ENCODE peak calls at places on chromosomes 4 and X, in seven cellular contexts. One of them, this sample, is unnamed.

GRCh38 chrX:30910124-30910860 is 21.2 kb upstream of the TAB3 start:
- DNase-seq in A172: peak; percentile 55
- DNase-seq in naive thymus-derived CD4-positive, alpha-beta T cell: peak; percentile 20
- DNase-seq in cardiac muscle cell: no peak
- DNase-seq in astrocyte of the spinal cord: peak; percentile 69
- DNase-seq in neuronal stem cell: no peak
- DNase-seq in NCI-H1417: no peak
- DNase-seq in this sample: peak; percentile 6

GRCh38 chr4:168598191-168598590 is 101.3 kb downstream of the PALLD start:
- DNase-seq in A172: no peak
- DNase-seq in naive thymus-derived CD4-positive, alpha-beta T cell: no peak
- DNase-seq in cardiac muscle cell: peak; percentile 43
- DNase-seq in astrocyte of the spinal cord: no peak
- DNase-seq in neuronal stem cell: no peak
- DNase-seq in NCI-H1417: no peak
- DNase-seq in this sample: no peak

GRCh38 chrX:84956304-84956703 is 47.4 kb upstream of the APOOL start:
- DNase-seq in A172: no peak
- DNase-seq in naive thymus-derived CD4-positive, alpha-beta T cell: no peak
- DNase-seq in cardiac muscle cell: no peak
- DNase-seq in astrocyte of the spinal cord: no peak
- DNase-seq in neuronal stem cell: no peak
- DNase-seq in NCI-H1417: no peak
- DNase-seq in this sample: peak; percentile 1

GRCh38 chr4:56048621-56049427 is 100.1 kb downstream of the CEP135 start:
- DNase-seq in A172: peak; percentile 27
- DNase-seq in naive thymus-derived CD4-positive, alpha-beta T cell: peak; percentile 23
- DNase-seq in cardiac muscle cell: peak; percentile 86
- DNase-seq in astrocyte of the spinal cord: peak; percentile 59
- DNase-seq in neuronal stem cell: peak; percentile 73
- DNase-seq in NCI-H1417: peak; percentile 83
- DNase-seq in this sample: peak; percentile 64

GRCh38 chrX:74924449-74925209 is 623 bp downstream of the NEXMIF start:
- DNase-seq in A172: no peak
- DNase-seq in naive thymus-derived CD4-positive, alpha-beta T cell: peak; percentile 38
- DNase-seq in cardiac muscle cell: peak; percentile 28
- DNase-seq in astrocyte of the spinal cord: peak; percentile 6
- DNase-seq in neuronal stem cell: peak; percentile 38
- DNase-seq in NCI-H1417: no peak
- DNase-seq in this sample: peak; percentile 45

GRCh38 chrX:69372435-69372834 is 131.7 kb upstream of the NALF2 start:
- DNase-seq in A172: no peak
- DNase-seq in naive thymus-derived CD4-positive, alpha-beta T cell: no peak
- DNase-seq in cardiac muscle cell: no peak
- DNase-seq in astrocyte of the spinal cord: no peak
- DNase-seq in neuronal stem cell: no peak
- DNase-seq in NCI-H1417: no peak
- DNase-seq in this sample: no peak

GRCh38 chr4:55397521-55398321 is 2.0 kb downstream of the TMEM165 start:
- DNase-seq in A172: no peak
- DNase-seq in naive thymus-derived CD4-positive, alpha-beta T cell: no peak
- DNase-seq in cardiac muscle cell: no peak
- DNase-seq in astrocyte of the spinal cord: peak; percentile 45
- DNase-seq in neuronal stem cell: no peak
- DNase-seq in NCI-H1417: peak; percentile 23
- DNase-seq in this sample: no peak

GRCh38 chrX:154469114-154469513 is 10.0 kb downstream of the LAGE3 start:
- DNase-seq in A172: no peak
- DNase-seq in naive thymus-derived CD4-positive, alpha-beta T cell: no peak
- DNase-seq in cardiac muscle cell: no peak
- DNase-seq in astrocyte of the spinal cord: no peak
- DNase-seq in neuronal stem cell: no peak
- DNase-seq in NCI-H1417: no peak
- DNase-seq in this sample: no peak

GRCh38 chrX:49237060-49237459 is 1.8 kb downstream of the CCDC22 start:
- DNase-seq in A172: no peak
- DNase-seq in naive thymus-derived CD4-positive, alpha-beta T cell: no peak
- DNase-seq in cardiac muscle cell: no peak
- DNase-seq in astrocyte of the spinal cord: no peak
- DNase-seq in neuronal stem cell: no peak
- DNase-seq in NCI-H1417: no peak
- DNase-seq in this sample: no peak

GRCh38 chr4:82428969-82429727 is 1.1 kb downstream of the HNRNPDL start:
- DNase-seq in A172: peak; percentile 77
- DNase-seq in naive thymus-derived CD4-positive, alpha-beta T cell: peak; percentile 94
- DNase-seq in cardiac muscle cell: peak; percentile 93
- DNase-seq in astrocyte of the spinal cord: peak; percentile 93
- DNase-seq in neuronal stem cell: peak; percentile 97
- DNase-seq in NCI-H1417: peak; percentile 97
- DNase-seq in this sample: peak; percentile 89

GRCh38 chrX:155127940-155128339 is 56.6 kb downstream of the BRCC3 start:
- DNase-seq in A172: no peak
- DNase-seq in naive thymus-derived CD4-positive, alpha-beta T cell: no peak
- DNase-seq in cardiac muscle cell: no peak
- DNase-seq in astrocyte of the spinal cord: no peak
- DNase-seq in neuronal stem cell: no peak
- DNase-seq in NCI-H1417: no peak
- DNase-seq in this sample: no peak

GRCh38 chrX:41384041-41384705 is 50.2 kb downstream of the DDX3X start:
- DNase-seq in A172: peak; percentile 84
- DNase-seq in naive thymus-derived CD4-positive, alpha-beta T cell: peak; percentile 58
- DNase-seq in cardiac muscle cell: no peak
- DNase-seq in astrocyte of the spinal cord: peak; percentile 58
- DNase-seq in neuronal stem cell: no peak
- DNase-seq in NCI-H1417: no peak
- DNase-seq in this sample: peak; percentile 22

GRCh38 chr4:122623637-122624036 is 2.8 kb upstream of the IL21 start:
- DNase-seq in A172: no peak
- DNase-seq in naive thymus-derived CD4-positive, alpha-beta T cell: no peak
- DNase-seq in cardiac muscle cell: no peak
- DNase-seq in astrocyte of the spinal cord: no peak
- DNase-seq in neuronal stem cell: no peak
- DNase-seq in NCI-H1417: no peak
- DNase-seq in this sample: no peak

GRCh38 chrX:38929966-38930421 is 128.7 kb downstream of the MID1IP1 start:
- DNase-seq in A172: peak; percentile 44
- DNase-seq in naive thymus-derived CD4-positive, alpha-beta T cell: no peak
- DNase-seq in cardiac muscle cell: peak; percentile 5
- DNase-seq in astrocyte of the spinal cord: peak; percentile 53
- DNase-seq in neuronal stem cell: no peak
- DNase-seq in NCI-H1417: no peak
- DNase-seq in this sample: no peak

GRCh38 chr4:95510877-95511276 is 37.9 kb downstream of the UNC5C start:
- DNase-seq in A172: no peak
- DNase-seq in naive thymus-derived CD4-positive, alpha-beta T cell: no peak
- DNase-seq in cardiac muscle cell: no peak
- DNase-seq in astrocyte of the spinal cord: no peak
- DNase-seq in neuronal stem cell: no peak
- DNase-seq in NCI-H1417: no peak
- DNase-seq in this sample: no peak

This sample was measured in A673.